ENCODE peak calls at places on chromosome 2, in nine cellular contexts. F, D, Z, B, M, E, A, N and K are unnamed samples.

GRCh38 chr2:96249654-96250053 is 16.1 kb downstream of the TMEM127 start:
- DNase-seq in N (peak), E (no peak), Z (no peak), F (no peak), D (no peak), B (no peak), M (no peak), A (no peak), K (no peak)

GRCh38 chr2:28492276-28492675 is 3.6 kb upstream of the PLB1 start:
- DNase-seq in F (no peak), B (peak), D (no peak), A (no peak), E (no peak), N (no peak), M (no peak), Z (no peak), K (no peak)

GRCh38 chr2:197571622-197572271 is 55.9 kb downstream of the MOB4 start:
- DNase-seq in F (no peak), A (no peak), D (no peak), Z (no peak), N (peak), M (no peak), B (no peak), E (no peak), K (no peak)

GRCh38 chr2:110101280-110101844 is 14.3 kb downstream of the MALL start:
- DNase-seq in F (peak), Z (no peak), A (peak), B (peak), M (no peak), E (no peak), D (peak), N (peak), K (peak)

GRCh38 chr2:153873062-153874048 is 1.6 kb downstream of the GALNT13 start:
- DNase-seq in A (no peak), Z (no peak), F (no peak), D (no peak), E (no peak), M (peak), B (no peak), N (no peak), K (peak)

GRCh38 chr2:55581875-55582547 is 35.4 kb downstream of the PPP4R3B start:
- DNase-seq in F (no peak), E (no peak), Z (no peak), M (no peak), D (no peak), N (peak), A (no peak), B (peak), K (no peak)

GRCh38 chr2:240435955-240436625 is 627 bp downstream of the GPC1 start:
- DNase-seq in M (no peak), Z (peak), N (peak), A (no peak), D (no peak), F (no peak), B (no peak), E (no peak), K (no peak)

GRCh38 chr2:214174563-214174962 is 236.3 kb upstream of the VWC2L start:
- DNase-seq in F (no peak), E (no peak), N (no peak), Z (no peak), B (no peak), M (no peak), A (no peak), D (no peak), K (no peak)

GRCh38 chr2:68560583-68560982 is 82.8 kb upstream of the PROKR1 start:
- DNase-seq in M (no peak), B (no peak), Z (no peak), N (no peak), D (no peak), F (no peak), A (no peak), E (no peak), K (no peak)